ENCODE peak calls at places on chromosomes 2 and 18, in seven cellular contexts. K is stimulated activated CD8-positive, alpha-beta memory T cell treated with anti-CD3 and anti-CD28 coated beads, Interleukin-2, amount 100 ng/mL, for 1 hour; X is PC-3; W is heart right ventricle; D is NCI-H774; M is type B pancreatic cell; B is nucleus accumbens. P is an unnamed sample.

GRCh38 chr2:15943378-15943851 is 3.1 kb downstream of the MYCN start:
- DNase-seq in K (no peak), X (no peak), W (peak; percentile 31), D (no peak), M (peak; percentile 79), B (no peak), P (no peak)

GRCh38 chr2:200471324-200471848 is 38.5 kb downstream of the KCTD18 start:
- DNase-seq in K (no peak), X (peak; percentile 68), W (no peak), D (no peak), M (no peak), B (no peak), P (no peak)

GRCh38 chr2:102276549-102277201 is 34.7 kb upstream of the IL1RL1 start:
- DNase-seq in K (no peak), X (no peak), W (no peak), D (no peak), M (no peak), B (no peak), P (no peak)

GRCh38 chr18:28236487-28236886 is 59.6 kb upstream of the CDH2 start:
- DNase-seq in K (no peak), X (no peak), W (no peak), D (no peak), M (no peak), B (no peak), P (no peak)

GRCh38 chr2:237731663-237732062 is 66.9 kb upstream of the RBM44 start:
- DNase-seq in K (no peak), X (peak; percentile 73), W (no peak), D (peak; percentile 25), M (no peak), B (no peak), P (no peak)

GRCh38 chr2:43228782-43229659 is 2.6 kb upstream of the ZFP36L2 start:
- DNase-seq in K (no peak), X (peak; percentile 13), W (no peak), D (no peak), M (no peak), B (no peak), P (no peak)

GRCh38 chr2:182625814-182626213 is 90.2 kb upstream of the DNAJC10 start:
- DNase-seq in K (no peak), X (no peak), W (no peak), D (peak; percentile 60), M (no peak), B (no peak), P (no peak)

GRCh38 chr2:85889648-85890281 is 975 bp upstream of the ST3GAL5 start:
- DNase-seq in K (no peak), X (no peak), W (no peak), D (no peak), M (no peak), B (no peak), P (no peak)

GRCh38 chr2:211611061-211611518 is 927.5 kb downstream of the ERBB4 start:
- DNase-seq in K (no peak), X (no peak), W (no peak), D (no peak), M (no peak), B (no peak), P (no peak)

P was measured in AG04449.